ENCODE peak calls at places on chromosomes 5 and 9, in seven cellular contexts. V, K, G, A, Y, M and S are unnamed samples. For H3K27me3, the result is how much of the 10 kb centered on the place peaks cover.

GRCh38 chr5:66039701-66040100 is 104.4 kb upstream of the SREK1 start:
- DNase-seq in V (no peak), K (no peak), G (no peak), A (no peak), Y (no peak), M (no peak), S (no peak)

GRCh38 chr9:97560851-97561250 is 59.4 kb downstream of the TMOD1 start:
- DNase-seq in V (no peak), K (peak), G (no peak), A (no peak), Y (no peak), M (no peak), S (no peak)

GRCh38 chr5:41118177-41118576 is 47.0 kb upstream of the MROH2B start:
- DNase-seq in V (no peak), K (no peak), G (no peak), A (no peak), Y (no peak), M (no peak), S (no peak)

GRCh38 chr5:172370237-172370640 is 84.1 kb downstream of the SH3PXD2B start:
- DNase-seq in V (no peak), K (no peak), G (no peak), A (no peak), Y (no peak), M (no peak), S (no peak)

GRCh38 chr9:76032652-76033373 is 142.3 kb downstream of the PCSK5 start:
- DNase-seq in V (no peak), K (no peak), G (no peak), A (no peak), Y (no peak), M (no peak), S (no peak)

GRCh38 chr9:22029231-22029630 is 20.1 kb upstream of the CDKN2B start:
- DNase-seq in V (no peak), K (no peak), G (no peak), A (no peak), Y (no peak), M (no peak), S (no peak)

GRCh38 chr9:95037789-95038521 is 279.6 kb downstream of the FANCC start:
- DNase-seq in V (no peak), K (no peak), G (no peak), A (no peak), Y (no peak), M (no peak), S (no peak)

GRCh38 chr9:124852829-124853531 is at the start of gene WDR38:
- DNase-seq in V (peak), K (peak), G (no peak), A (peak), Y (peak), M (peak), S (peak)

GRCh38 chr5:83503662-83504061 is 32.1 kb downstream of the VCAN start:
- DNase-seq in V (no peak), K (no peak), G (no peak), A (no peak), Y (no peak), M (peak), S (no peak)

GRCh38 chr9:136095028-136095494 is at the start of gene NACC2:
- DNase-seq in V (peak), K (peak), G (no peak), A (peak), Y (peak), M (peak), S (peak)

GRCh38 chr9:29939559-29939958 is 2366.3 kb upstream of the C9orf72 start:
- DNase-seq in V (no peak), K (no peak), G (no peak), A (no peak), Y (no peak), M (no peak), S (no peak)

GRCh38 chr5:57627661-57628060 is 145.1 kb upstream of the ACTBL2 start:
- DNase-seq in V (no peak), K (no peak), G (no peak), A (no peak), Y (no peak), M (no peak), S (no peak)

GRCh38 chr5:81852277-81853004 is 101.5 kb upstream of the SSBP2 start:
- DNase-seq in V (peak), K (peak), G (no peak), A (peak), Y (peak), M (peak), S (peak)

GRCh38 chr5:34927785-34928184 is 1.6 kb upstream of the DNAJC21 start:
- DNase-seq in V (no peak), K (no peak), G (no peak), A (no peak), Y (no peak), M (no peak), S (no peak)

GRCh38 chr5:173302546-173303155 is 25.6 kb downstream of the STC2 start:
- DNase-seq in V (no peak), K (no peak), G (no peak), A (peak), Y (no peak), M (peak), S (no peak)

GRCh38 chr5:107372723-107373487 is 297.8 kb downstream of the EFNA5 start:
- DNase-seq in V (no peak), K (no peak), G (no peak), A (no peak), Y (no peak), M (peak), S (peak)

GRCh38 chr5:130724658-130725057 is 440.4 kb downstream of the HINT1 start:
- DNase-seq in V (no peak), K (no peak), G (no peak), A (no peak), Y (no peak), M (no peak), S (no peak)

GRCh38 chr9:121914017-121914595 is 179.0 kb downstream of the TTLL11 start:
- DNase-seq in V (no peak), K (no peak), G (no peak), A (no peak), Y (no peak), M (no peak), S (no peak)

GRCh38 chr9:28120241-28121025 is 547.2 kb upstream of the C9orf72 start:
- DNase-seq in V (no peak), K (no peak), G (no peak), A (no peak), Y (no peak), M (no peak), S (no peak)

GRCh38 chr5:139684881-139685749 is 37.0 kb downstream of the CXXC5 start:
- DNase-seq in V (no peak), K (no peak), G (no peak), A (peak), Y (no peak), M (no peak), S (no peak)

GRCh38 chr9:35906923-35907699 is 1.1 kb downstream of the HRCT1 start:
- DNase-seq in V (peak), K (peak), G (no peak), A (peak), Y (peak), M (peak), S (peak)

GRCh38 chr5:83967417-83967816 is 246.8 kb upstream of the HAPLN1 start:
- DNase-seq in V (no peak), K (no peak), G (no peak), A (no peak), Y (no peak), M (peak), S (no peak)

GRCh38 chr5:69331528-69332445 is 814 bp downstream of the CCDC125 start:
- DNase-seq in V (peak), K (no peak), G (no peak), A (peak), Y (peak), M (no peak), S (no peak)

GRCh38 chr5:146862641-146863040 is 15.9 kb downstream of the PPP2R2B start:
- DNase-seq in V (no peak), K (no peak), G (no peak), A (no peak), Y (no peak), M (no peak), S (no peak)

GRCh38 chr5:136043551-136043950 is 14.8 kb downstream of the TGFBI start:
- DNase-seq in V (peak), K (no peak), G (no peak), A (no peak), Y (no peak), M (no peak), S (no peak)

GRCh38 chr5:52776116-52776515 is 11.6 kb upstream of the ITGA1 start:
- DNase-seq in V (no peak), K (no peak), G (no peak), A (no peak), Y (peak), M (no peak), S (no peak)

GRCh38 chr5:129359450-129359849 is 100.6 kb upstream of the ADAMTS19 start:
- DNase-seq in V (no peak), K (no peak), G (no peak), A (no peak), Y (no peak), M (no peak), S (no peak)

GRCh38 chr9:28135571-28135970 is 562.3 kb upstream of the C9orf72 start:
- DNase-seq in V (no peak), K (no peak), G (no peak), A (no peak), Y (no peak), M (no peak), S (no peak)

GRCh38 chr5:149141224-149141956 is at the start of gene ABLIM3:
- DNase-seq in V (peak), K (peak), G (no peak), A (peak), Y (peak), M (peak), S (peak)

GRCh38 chr5:3326569-3327232 is 268.9 kb upstream of the IRX1 start:
- DNase-seq in V (no peak), K (no peak), G (no peak), A (no peak), Y (no peak), M (no peak), S (no peak)

GRCh38 chr5:113122053-113122452 is 145.5 kb downstream of the DCP2 start:
- DNase-seq in V (no peak), K (peak), G (no peak), A (peak), Y (no peak), M (peak), S (no peak)
- TF ChIP-seq CTCF in V (no peak), K (no peak), G (no peak), A (no peak), Y (no peak), M (no peak), S (no peak)

GRCh38 chr9:5610491-5610890 is 18.4 kb upstream of the RIC1 start:
- DNase-seq in V (no peak), K (no peak), G (no peak), A (no peak), Y (no peak), M (no peak), S (no peak)

GRCh38 chr9:5611321-5612186 is 17.4 kb upstream of the RIC1 start:
- DNase-seq in V (no peak), K (no peak), G (no peak), A (no peak), Y (no peak), M (no peak), S (no peak)

GRCh38 chr9:5614192-5614591 is 14.7 kb upstream of the RIC1 start:
- DNase-seq in V (no peak), K (no peak), G (no peak), A (no peak), Y (no peak), M (no peak), S (no peak)

GRCh38 chr9:5614985-5615384 is 13.9 kb upstream of the RIC1 start:
- DNase-seq in V (no peak), K (no peak), G (no peak), A (no peak), Y (no peak), M (no peak), S (no peak)

DNA sequence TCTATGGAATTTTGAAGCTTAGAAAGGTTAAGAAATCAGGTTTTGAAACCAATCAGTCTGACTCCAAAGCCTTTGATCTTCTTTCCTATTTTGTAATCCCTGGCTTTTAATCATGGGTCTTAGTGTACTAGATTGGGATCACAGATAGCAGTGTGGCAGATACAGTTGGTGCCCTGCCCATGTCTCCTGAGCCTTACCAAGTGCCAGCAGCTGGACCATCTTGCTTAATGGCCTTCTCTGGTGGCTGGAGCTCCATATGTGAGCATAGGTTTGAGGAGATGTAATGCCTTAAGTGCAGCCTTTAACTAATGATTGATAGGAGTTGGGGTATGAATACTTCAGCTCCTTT is 16.7 kb upstream of the RIC1 start:
- DNase-seq in V (no peak), K (no peak), G (no peak), A (no peak), Y (no peak), M (no peak), S (no peak)
- TF ChIP-seq POLR2A in V (no peak), K (no peak), G (no peak), A (no peak), Y (no peak), M (no peak), S (no peak)

DNA sequence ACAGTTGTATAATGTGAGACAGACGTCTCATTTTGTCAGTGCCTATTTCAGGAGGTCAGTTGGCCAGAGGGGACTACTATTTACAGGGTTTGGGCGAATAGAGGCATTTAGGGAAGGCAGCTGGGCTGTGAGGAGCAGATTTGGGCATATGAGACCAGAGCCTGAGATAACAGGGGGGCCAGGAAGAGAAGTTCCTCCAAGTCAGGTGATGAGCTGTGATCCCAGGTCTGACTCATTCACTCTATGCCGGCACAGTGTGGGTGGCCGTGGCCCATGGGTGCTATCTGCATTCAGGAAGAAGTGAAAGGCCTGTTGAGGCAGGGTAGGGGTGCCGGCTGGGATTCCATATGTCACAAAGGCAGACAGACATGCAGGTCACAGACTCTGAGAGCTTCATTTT is 142.8 kb downstream of the PDZD2 start:
- DNase-seq in V (no peak), K (no peak), G (no peak), A (no peak), Y (no peak), M (no peak), S (no peak)
- H3K27me3 ChIP-seq in V (under half), K (under half), G (under half), A (under half), Y (under half), M (under half), S (under half)

GRCh38 chr5:169663537-169663936 is 26.5 kb downstream of the DOCK2 start:
- DNase-seq in V (no peak), K (no peak), G (no peak), A (no peak), Y (no peak), M (no peak), S (no peak)

GRCh38 chr5:169666365-169666764 is 29.3 kb downstream of the DOCK2 start:
- DNase-seq in V (no peak), K (no peak), G (no peak), A (no peak), Y (no peak), M (no peak), S (no peak)

GRCh38 chr5:169667896-169668674 is 31.0 kb downstream of the DOCK2 start:
- DNase-seq in V (no peak), K (no peak), G (no peak), A (no peak), Y (no peak), M (peak), S (no peak)

GRCh38 chr5:169670769-169671525 is 33.9 kb downstream of the DOCK2 start:
- DNase-seq in V (no peak), K (no peak), G (no peak), A (no peak), Y (no peak), M (no peak), S (no peak)

DNA sequence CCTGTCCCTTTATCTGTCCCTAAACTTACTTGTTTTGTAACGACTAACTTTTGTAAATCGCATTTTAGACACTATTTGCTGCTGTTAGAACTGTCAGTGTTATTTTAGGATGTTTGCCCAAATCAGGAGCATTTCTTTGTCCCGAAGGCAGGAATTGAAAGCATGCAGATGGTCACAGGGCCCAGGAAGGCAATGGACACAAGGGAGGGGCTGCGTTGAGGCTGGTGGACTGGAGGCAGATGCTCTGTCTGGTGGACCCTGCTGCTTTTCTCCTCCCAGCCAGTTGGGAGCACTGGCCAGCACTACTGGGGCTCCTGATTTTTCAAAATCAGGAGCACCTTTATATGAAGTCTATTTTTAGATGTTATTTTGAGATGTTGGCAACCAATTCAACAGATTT is 31.7 kb downstream of the DOCK2 start:
- DNase-seq in V (no peak), K (no peak), G (no peak), A (no peak), Y (no peak), M (no peak), S (no peak)
- TF ChIP-seq CTCF in V (no peak), K (no peak), G (no peak), A (no peak), Y (no peak), M (peak), S (no peak)

GRCh38 chr5:36153727-36154126 is 1.8 kb downstream of the SKP2 start:
- DNase-seq in V (no peak), K (no peak), G (no peak), A (no peak), Y (no peak), M (no peak), S (no peak)

GRCh38 chr5:36150676-36151433 is 832 bp downstream of the LMBRD2 start:
- DNase-seq in V (peak), K (no peak), G (no peak), A (peak), Y (peak), M (peak), S (peak)

GRCh38 chr5:36152324-36153298 is 700 bp downstream of the SKP2 start:
- DNase-seq in V (no peak), K (no peak), G (no peak), A (no peak), Y (no peak), M (peak), S (no peak)

GRCh38 chr5:36153299-36153677 is 1.4 kb downstream of the SKP2 start:
- DNase-seq in V (no peak), K (no peak), G (no peak), A (no peak), Y (no peak), M (no peak), S (no peak)

DNA sequence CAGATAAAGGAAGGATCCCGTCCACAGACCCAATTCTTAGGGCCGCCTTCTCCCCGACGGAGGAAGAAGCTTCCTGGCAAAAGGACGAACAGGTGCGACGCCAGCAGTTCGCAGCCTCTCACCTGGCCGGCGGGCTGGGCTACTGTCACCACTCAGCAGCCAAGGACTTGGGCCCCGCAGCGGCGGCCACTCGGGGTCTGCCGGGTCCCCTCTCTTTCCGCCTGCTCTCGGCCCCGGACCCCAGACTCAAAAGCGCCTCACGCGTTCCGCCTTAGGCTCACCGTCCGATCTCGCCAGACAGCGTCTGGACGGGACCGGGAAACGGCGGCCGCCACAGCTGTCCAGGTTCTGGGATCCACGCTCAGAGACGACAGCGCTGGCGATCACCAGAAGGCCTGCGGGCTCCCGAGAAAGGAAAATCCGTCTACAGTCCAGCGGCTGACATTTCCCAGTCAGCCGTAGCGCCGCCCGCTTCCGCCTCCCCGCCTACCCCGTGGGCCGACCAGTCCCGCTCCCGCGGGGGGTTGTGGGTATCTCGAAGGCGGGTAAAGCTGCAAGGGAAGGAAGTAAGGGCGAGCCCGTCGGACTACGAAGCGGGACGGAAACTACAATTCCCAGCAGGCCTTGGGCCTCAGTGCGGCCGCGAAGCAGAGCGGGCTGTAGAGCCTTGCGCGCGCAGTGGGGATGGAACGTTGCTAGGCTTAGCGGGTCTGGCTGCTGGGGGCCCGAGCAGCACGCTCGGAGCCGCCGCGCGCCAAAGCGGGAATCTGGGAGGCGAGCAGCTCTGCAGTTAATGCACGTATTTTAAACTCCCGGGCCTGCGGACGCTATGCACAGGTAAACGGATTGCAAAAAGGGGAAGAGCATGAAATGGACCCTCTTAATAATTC is at the start of the genes LMBRD2 and SKP2:
- DNase-seq in V (peak), K (peak), G (peak), A (peak), Y (peak), M (peak), S (peak)
- TF ChIP-seq POLR2A in V (no peak), K (peak), G (no peak), A (peak), Y (peak), M (peak), S (no peak)